ENCODE peak calls at places on chromosomes 7 and 10, in four cellular contexts. Y is Panc1, V is upper lobe of right lung, S is fibroblast of lung. K is an unnamed sample. For H3K36me3, the result is how much of the 10 kb centered on the place peaks cover.

GRCh38 chr7:50832744-50833143 is 50.0 kb upstream of the GRB10 start:
- DNase-seq in V (no peak), S (peak), Y (peak), K (no peak)

GRCh38 chr10:28241766-28242399 is 61.0 kb downstream of the MPP7 start:
- DNase-seq in Y (peak), V (no peak), S (peak), K (peak)

GRCh38 chr7:118902600-118902999 is 678.1 kb downstream of the ANKRD7 start:
- DNase-seq in V (no peak), S (no peak), Y (no peak), K (no peak)

GRCh38 chr7:135459951-135460567 is 49.8 kb downstream of the CNOT4 start:
- DNase-seq in V (no peak), S (no peak), Y (no peak), K (no peak)

GRCh38 chr7:471866-472639 is 47.6 kb downstream of the PDGFA start:
- DNase-seq in Y (no peak), S (peak), V (peak), K (peak)

GRCh38 chr7:116710764-116711452 is 38.9 kb downstream of the MET start:
- DNase-seq in V (no peak), Y (no peak), S (no peak), K (no peak)

GRCh38 chr7:21806388-21806787 is 139.3 kb downstream of the CDCA7L start:
- DNase-seq in Y (no peak), V (no peak), S (no peak), K (no peak)

GRCh38 chr7:34453150-34453549 is 204.9 kb upstream of the NPSR1 start:
- DNase-seq in Y (no peak), S (peak), V (no peak), K (no peak)

GRCh38 chr10:122276611-122277205 is 5.6 kb downstream of the BTBD16 start:
- DNase-seq in Y (no peak), S (peak), V (no peak), K (peak)

GRCh38 chr10:89389254-89389653 is 3.2 kb upstream of the IFIT1 start:
- DNase-seq in S (peak), Y (no peak), V (no peak), K (no peak)

GRCh38 chr10:23081891-23082290 is 13.5 kb upstream of the MSRB2 start:
- DNase-seq in S (peak), V (no peak), Y (no peak), K (no peak)

GRCh38 chr7:93715234-93715633 is 140.7 kb upstream of the CALCR start:
- DNase-seq in Y (peak), V (peak), S (peak), K (peak)

GRCh38 chr10:79342811-79343541 is 4.3 kb upstream of the PPIF start:
- DNase-seq in S (peak), V (peak), Y (no peak), K (peak)

GRCh38 chr10:11687779-11688447 is 54.3 kb upstream of the ECHDC3 start:
- DNase-seq in Y (no peak), V (no peak), S (no peak), K (no peak)

GRCh38 chr10:78977761-78978305 is 90.9 kb upstream of the ZMIZ1 start:
- DNase-seq in S (peak), Y (no peak), V (peak), K (peak)

GRCh38 chr7:141231018-141231792 is 157.3 kb downstream of the TMEM178B start:
- DNase-seq in Y (no peak), V (no peak), S (peak), K (peak)

GRCh38 chr7:2606539-2606936 is 25.2 kb upstream of the TTYH3 start:
- DNase-seq in Y (no peak), V (no peak), S (no peak), K (no peak)

GRCh38 chr7:155800301-155800700 is 12.0 kb downstream of the SHH start:
- DNase-seq in Y (no peak), S (no peak), V (peak), K (no peak)

GRCh38 chr10:103451091-103451801 is 924 bp downstream of the CALHM2 start:
- DNase-seq in S (peak), V (peak), Y (no peak), K (peak)

GRCh38 chr7:26049081-26049480 is 102.9 kb upstream of the NFE2L3 start:
- DNase-seq in Y (no peak), V (no peak), S (no peak), K (no peak)

GRCh38 chr10:103855852-103856496 is 598 bp upstream of the SH3PXD2A start:
- DNase-seq in S (no peak), V (no peak), Y (no peak), K (no peak)

GRCh38 chr10:113891476-113891875 is 37.0 kb downstream of the NHLRC2 start:
- DNase-seq in Y (no peak), V (no peak), S (no peak), K (no peak)

GRCh38 chr10:102153093-102153620 is 968 bp downstream of the NOLC1 start:
- DNase-seq in Y (no peak), V (no peak), S (peak), K (no peak)

DNA sequence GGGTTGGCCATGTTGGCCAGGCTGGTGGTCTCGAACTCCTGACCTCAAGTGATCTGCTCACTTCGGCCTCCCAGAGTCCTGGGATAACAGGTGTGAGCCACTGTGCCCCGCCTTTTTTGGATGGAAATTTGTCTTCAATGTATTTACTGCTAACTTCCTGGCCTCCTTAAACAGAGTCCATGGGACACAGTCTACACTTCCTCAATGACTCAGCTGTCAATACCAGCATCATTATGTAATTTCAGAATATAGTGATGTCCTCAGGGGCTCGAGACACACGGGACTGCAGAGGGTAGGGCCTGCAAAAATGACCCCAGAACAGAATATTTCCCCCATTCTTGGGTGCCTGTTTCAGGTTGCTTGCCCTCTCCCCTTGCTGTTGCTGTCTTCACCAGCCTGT is 31.1 kb downstream of the CAMK2G start:
- DNase-seq in V (no peak), Y (no peak), S (no peak), K (no peak)
- H3K36me3 ChIP-seq in V (half or more), Y (under half), S (under half), K (under half)

GRCh38 chr10:124152781-124153600 is 59.6 kb upstream of the CHST15 start:
- DNase-seq in S (peak), V (no peak), Y (peak), K (peak)
- H3K4me3 ChIP-seq in S (no peak), V (no peak), Y (peak), K (no peak)

GRCh38 chr7:30019387-30019786 is 7.1 kb downstream of the FKBP14 start:
- DNase-seq in S (no peak), V (no peak), Y (no peak), K (no peak)
- H3K36me3 ChIP-seq in S (under half), V (under half), Y (under half), K (under half)

GRCh38 chr7:69622014-69622818 is 23.9 kb downstream of the AUTS2 start:
- DNase-seq in Y (no peak), S (no peak), V (no peak), K (no peak)

GRCh38 chr7:69624431-69624830 is 26.2 kb downstream of the AUTS2 start:
- DNase-seq in S (no peak), Y (no peak), V (no peak), K (no peak)

GRCh38 chr7:69622960-69623359 is 24.7 kb downstream of the AUTS2 start:
- DNase-seq in Y (no peak), V (no peak), S (no peak), K (no peak)

GRCh38 chr7:69625798-69626197 is 27.5 kb downstream of the AUTS2 start:
- DNase-seq in Y (no peak), V (no peak), S (no peak), K (no peak)

GRCh38 chr7:69624842-69625637 is 26.8 kb downstream of the AUTS2 start:
- DNase-seq in S (no peak), V (no peak), Y (no peak), K (no peak)
- H3K4me3 ChIP-seq in S (no peak), V (no peak), Y (no peak), K (no peak)

GRCh38 chr7:32241636-32242035 is 171.4 kb upstream of the PDE1C start:
- DNase-seq in S (no peak), Y (no peak), V (no peak), K (no peak)
- H3K36me3 ChIP-seq in S (under half), Y (under half), V (under half), K (under half)

GRCh38 chr7:66859794-66860645 is 61.0 kb upstream of the TMEM248 start:
- DNase-seq in Y (no peak), V (no peak), S (no peak), K (no peak)

GRCh38 chr7:66860767-66861166 is 60.3 kb upstream of the TMEM248 start:
- DNase-seq in Y (no peak), V (no peak), S (no peak), K (no peak)

GRCh38 chr7:66859339-66859738 is 61.7 kb upstream of the TMEM248 start:
- DNase-seq in V (no peak), Y (no peak), S (no peak), K (no peak)
- H3K4me3 ChIP-seq in V (no peak), Y (no peak), S (no peak), K (no peak)

GRCh38 chr7:151374139-151374538 is 32.5 kb downstream of the NUB1 start:
- DNase-seq in V (no peak), Y (no peak), S (no peak), K (no peak)
- H3K36me3 ChIP-seq in V (half or more), Y (under half), S (under half), K (under half)

GRCh38 chr10:100738055-100738827 is 7.1 kb upstream of the PAX2 start:
- DNase-seq in V (peak), Y (no peak), S (no peak), K (no peak)
- H3K4me3 ChIP-seq in V (no peak), Y (peak), S (no peak), K (no peak)

K was measured in MG63.